ENCODE peak calls at places on chromosomes 1 and 21, in six cellular contexts. Y is Karpas-422, K is SK-N-SH, H is PC-9, L is GM23338, C is HCT116. V is an unnamed sample.

GRCh38 chr1:162859210-162859609 is 1.8 kb downstream of the CCDC190 start:
- DNase-seq in H (no peak), K (no peak), L (no peak), C (no peak), Y (no peak), V (no peak)

GRCh38 chr1:22204989-22205913 is 62.4 kb upstream of the WNT4 start:
- DNase-seq in Y (no peak), C (no peak), L (no peak), H (no peak), K (no peak), V (no peak)

GRCh38 chr1:231187556-231187955 is 25.7 kb downstream of the TRIM67 start:
- DNase-seq in C (no peak), L (no peak), Y (no peak), H (no peak), K (no peak), V (no peak)

GRCh38 chr1:53498555-53499142 is 39.5 kb downstream of the DMRTB1 start:
- DNase-seq in H (no peak), K (no peak), Y (no peak), C (no peak), L (no peak), V (no peak)

GRCh38 chr1:79982218-79982617 is 975.7 kb upstream of the ADGRL4 start:
- DNase-seq in C (no peak), Y (no peak), H (no peak), L (no peak), K (no peak), V (no peak)

GRCh38 chr1:46532498-46533178 is 18.8 kb downstream of the KNCN start:
- DNase-seq in C (no peak), K (peak; percentile 95), L (peak; percentile 85), Y (peak; percentile 48), H (no peak), V (peak; percentile 15)

GRCh38 chr1:110235839-110236682 is 25.9 kb downstream of the KCNC4 start:
- DNase-seq in H (peak; percentile 99), Y (no peak), L (no peak), K (no peak), C (peak; percentile 39), V (no peak)

GRCh38 chr1:41360074-41361027 is 883 bp upstream of the FOXO6 start:
- DNase-seq in K (no peak), C (no peak), L (peak; percentile 76), H (peak; percentile 69), Y (no peak), V (no peak)

GRCh38 chr21:42083361-42083690 is 12.2 kb downstream of the UMODL1 start:
- DNase-seq in Y (no peak), C (no peak), K (no peak), L (no peak), H (no peak), V (no peak)

GRCh38 chr1:68433386-68433785 is 16.4 kb downstream of the RPE65 start:
- DNase-seq in H (no peak), C (no peak), Y (no peak), K (no peak), L (no peak), V (no peak)

GRCh38 chr1:68442006-68442405 is 7.7 kb downstream of the RPE65 start:
- DNase-seq in C (no peak), L (no peak), H (no peak), Y (no peak), K (no peak), V (no peak)

GRCh38 chr1:68442822-68443556 is 6.8 kb downstream of the RPE65 start:
- DNase-seq in H (peak; percentile 55), Y (peak; percentile 72), L (peak; percentile 74), K (peak; percentile 44), C (peak; percentile 43), V (peak; percentile 32)

DNA sequence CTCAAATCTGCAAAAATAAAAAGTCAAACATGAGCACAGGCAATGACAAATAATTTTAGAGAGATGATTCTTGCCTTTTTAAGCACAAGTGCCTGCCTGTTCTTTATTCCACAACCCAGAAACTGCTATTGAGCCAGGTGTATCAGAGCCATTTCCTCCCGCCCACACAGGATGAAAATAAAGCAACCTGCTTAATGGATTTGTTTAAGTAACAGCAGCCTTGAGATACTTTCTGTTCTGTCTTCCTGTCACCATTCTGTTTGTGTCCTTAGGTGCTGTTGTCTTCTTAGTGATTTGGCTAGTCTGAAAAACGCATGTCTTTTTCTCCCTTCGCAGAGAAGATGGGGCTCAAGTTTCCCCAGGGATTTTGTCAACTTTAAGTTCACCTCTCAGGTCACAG is 11.4 kb downstream of the RPE65 start:
- DNase-seq in L (peak; percentile 52), C (no peak), Y (no peak), H (no peak), K (no peak), V (no peak)
- H3K9me2 ChIP-seq in L (no peaks in the 10 kb centered on the region), C (no peaks in the 10 kb centered on the region), Y (no peaks in the 10 kb centered on the region), H (no peaks in the 10 kb centered on the region), K (no peaks in the 10 kb centered on the region), V (no peaks in the 10 kb centered on the region)

GRCh38 chr1:213997772-213998107 is 10.0 kb downstream of the PROX1 start:
- DNase-seq in L (no peak), C (no peak), Y (no peak), K (no peak), H (no peak), V (no peak)

GRCh38 chr1:213995603-213996002 is 7.8 kb downstream of the PROX1 start:
- DNase-seq in Y (no peak), H (no peak), C (no peak), L (no peak), K (no peak), V (no peak)

GRCh38 chr1:213994888-213995287 is 7.1 kb downstream of the PROX1 start:
- DNase-seq in Y (no peak), L (no peak), C (no peak), K (no peak), H (no peak), V (no peak)

GRCh38 chr1:213996320-213997022 is 8.7 kb downstream of the PROX1 start:
- DNase-seq in K (no peak), Y (no peak), L (no peak), H (no peak), C (no peak), V (no peak)

GRCh38 chr1:213997031-213997771 is 9.4 kb downstream of the PROX1 start:
- DNase-seq in H (no peak), C (no peak), L (no peak), K (no peak), Y (no peak), V (no peak)
- H3K9me2 ChIP-seq in H (no peaks in the 10 kb centered on the region), C (no peaks in the 10 kb centered on the region), L (no peaks in the 10 kb centered on the region), K (no peaks in the 10 kb centered on the region), Y (no peaks in the 10 kb centered on the region), V (no peaks in the 10 kb centered on the region)

DNA sequence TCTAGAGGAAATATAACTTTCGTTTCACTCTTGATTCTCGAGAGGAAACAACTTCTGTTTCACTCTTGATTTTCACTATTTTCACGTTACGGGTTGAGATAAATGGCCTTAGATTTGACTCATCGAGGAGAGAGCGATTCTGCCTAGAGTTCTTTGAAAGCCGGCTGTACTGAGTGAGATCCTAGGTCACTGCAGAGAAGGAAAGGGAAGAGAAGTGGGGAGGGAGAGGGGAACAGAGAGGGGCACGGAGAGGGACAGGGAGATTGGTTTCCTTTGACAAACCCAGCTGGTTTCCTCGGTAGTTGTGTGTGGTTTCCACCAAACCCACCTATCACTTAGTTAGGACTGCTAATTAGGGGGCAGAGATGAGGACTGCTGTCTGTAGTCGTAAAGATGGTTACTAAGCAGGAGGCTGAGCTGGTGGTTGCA is 21.6 kb upstream of the GPR137B start:
- DNase-seq in K (no peak), L (no peak), Y (no peak), C (no peak), H (no peak), V (no peak)
- H3K9me2 ChIP-seq in K (no peaks in the 10 kb centered on the region), L (no peaks in the 10 kb centered on the region), Y (no peaks in the 10 kb centered on the region), C (no peaks in the 10 kb centered on the region), H (peaks cover 5% of the 10 kb centered on the region), V (no peaks in the 10 kb centered on the region)

GRCh38 chr1:206682111-206682510 is 2.6 kb upstream of the MAPKAPK2 start:
- DNase-seq in Y (peak; percentile 66), K (no peak), L (no peak), H (no peak), C (no peak), V (peak; percentile 67)
- H3K9me2 ChIP-seq in Y (no peaks in the 10 kb centered on the region), K (no peaks in the 10 kb centered on the region), L (no peaks in the 10 kb centered on the region), H (no peaks in the 10 kb centered on the region), C (no peaks in the 10 kb centered on the region), V (no peaks in the 10 kb centered on the region)